ENCODE peak calls at places on chromosomes 1 and 21, in seven cellular contexts. G is activated CD8-positive, alpha-beta memory T cell treated with anti-CD3 and anti-CD28 coated beads, Interleukin-2, amount 10 ng/mL, durations not matched to agents 7 days and 5 days; W is body of pancreas; X is gastroesophageal sphincter; I is effector memory CD8-positive, alpha-beta T cell; E is stimulated activated naive CD8-positive, alpha-beta T cell treated with anti-CD3 and anti-CD28 coated beads, Interleukin-15, Interleukin-2, amounts not matched to agents 100 U/mL and 50 U/mL, for 24 hours; D is left cardiac atrium. J is an unnamed sample.

GRCh38 chr21:26405735-26406361 is 167.2 kb downstream of the CYYR1 start:
- ATAC-seq in E (peak), X (no peak), I (no peak), D (no peak), G (peak), W (no peak), J (peak)

GRCh38 chr1:215517441-215517891 is 49.6 kb upstream of the KCTD3 start:
- ATAC-seq in G (no peak), E (no peak), I (no peak), W (no peak), X (no peak), D (no peak), J (no peak)

GRCh38 chr1:88433556-88433955 is 250.5 kb upstream of the PKN2 start:
- ATAC-seq in E (no peak), I (no peak), D (no peak), W (no peak), G (no peak), X (no peak), J (no peak)

GRCh38 chr1:226034482-226034881 is 28.0 kb upstream of the H3-3A start:
- ATAC-seq in W (peak), I (peak), D (peak), G (no peak), X (peak), E (no peak), J (no peak)

GRCh38 chr1:114488739-114489138 is 22.3 kb downstream of the TRIM33 start:
- ATAC-seq in E (no peak), W (no peak), D (no peak), X (no peak), G (no peak), I (peak), J (no peak)

GRCh38 chr1:234125283-234125682 is 220.8 kb downstream of the SLC35F3 start:
- ATAC-seq in G (peak), D (no peak), I (no peak), E (peak), X (no peak), W (no peak), J (peak)

GRCh38 chr1:117606608-117607261 is 887 bp downstream of the TENT5C start:
- ATAC-seq in I (peak), E (no peak), W (peak), X (no peak), D (peak), G (peak), J (peak)

GRCh38 chr1:25460020-25460419 is 29.3 kb downstream of the MACO1 start:
- ATAC-seq in W (no peak), X (no peak), E (no peak), D (peak), G (no peak), I (no peak), J (no peak)

GRCh38 chr21:45306832-45307571 is 19.3 kb upstream of the POFUT2 start:
- ATAC-seq in G (no peak), X (peak), D (peak), E (no peak), W (peak), I (no peak), J (no peak)

GRCh38 chr1:3900969-3901529 is 977 bp upstream of the C1orf174 start:
- ATAC-seq in E (peak), D (peak), W (peak), X (peak), I (peak), G (peak), J (peak)

GRCh38 chr21:39141502-39141901 is 41.7 kb downstream of the PSMG1 start:
- ATAC-seq in D (no peak), G (no peak), I (no peak), E (no peak), X (no peak), W (no peak), J (no peak)

GRCh38 chr21:38241029-38241740 is 15.6 kb upstream of the KCNJ15 start:
- ATAC-seq in X (no peak), W (peak), E (no peak), D (peak), I (no peak), G (no peak), J (no peak)

GRCh38 chr1:217360510-217360909 is 270.4 kb downstream of the GPATCH2 start:
- ATAC-seq in G (no peak), D (no peak), I (no peak), W (no peak), X (no peak), E (no peak), J (no peak)

GRCh38 chr1:42013881-42014470 is 95.3 kb upstream of the HIVEP3 start:
- ATAC-seq in W (no peak), D (no peak), I (no peak), X (no peak), G (no peak), E (no peak), J (no peak)

GRCh38 chr21:41477641-41478318 is 30.2 kb downstream of the TMPRSS2 start:
- ATAC-seq in W (peak), E (no peak), D (no peak), X (no peak), I (no peak), G (no peak), J (no peak)

GRCh38 chr1:168763031-168763430 is 34.0 kb upstream of the DPT start:
- ATAC-seq in I (no peak), W (no peak), D (no peak), E (peak), X (no peak), G (no peak), J (peak)

GRCh38 chr1:96992871-96993270 is 271.3 kb downstream of the PTBP2 start:
- ATAC-seq in D (no peak), I (no peak), W (no peak), E (no peak), G (no peak), X (no peak), J (no peak)

GRCh38 chr1:40435876-40436275 is 14.4 kb upstream of the ZFP69B start:
- ATAC-seq in G (no peak), W (no peak), X (no peak), I (no peak), E (no peak), D (peak), J (no peak)

GRCh38 chr1:228087771-228088251 is 5.3 kb downstream of the ARF1 start:
- ATAC-seq in W (no peak), D (peak), E (peak), X (no peak), I (peak), G (no peak), J (peak)

GRCh38 chr1:119482517-119483425 is 24.2 kb upstream of the HSD3B1 start:
- ATAC-seq in D (peak), X (no peak), E (no peak), G (no peak), I (no peak), W (peak), J (no peak)

GRCh38 chr1:15705184-15705566 is 21.1 kb downstream of the PLEKHM2 start:
- ATAC-seq in E (no peak), W (no peak), X (no peak), D (no peak), G (no peak), I (no peak), J (no peak)

GRCh38 chr1:93734999-93735398 is 53.4 kb upstream of the BCAR3 start:
- ATAC-seq in E (no peak), G (no peak), X (no peak), W (no peak), I (no peak), D (no peak), J (no peak)

GRCh38 chr1:26533951-26534514 is 4.5 kb downstream of the RPS6KA1 start:
- ATAC-seq in X (no peak), I (no peak), G (no peak), E (no peak), D (no peak), W (no peak), J (no peak)

GRCh38 chr1:235945775-235946565 is 79.3 kb upstream of the LYST start:
- ATAC-seq in E (peak), X (peak), G (no peak), D (peak), I (peak), W (peak), J (no peak)

J was measured in activated T-helper 17 cell treated with anti-CD3 and anti-CD28 coated beads, Interleukin-2, amount 50 U/mL, for 72 hours.